ENCODE peak calls at places on chromosome 5, in five cellular contexts. Q is GM13976; W is A549; C is CD4-positive, alpha-beta T cell; H is stimulated activated CD8-positive, alpha-beta memory T cell treated with anti-CD3 and anti-CD28 coated beads, Interleukin-4, amount 100 ng/mL, for 1 hour. A is an unnamed sample.

GRCh38 chr5:143887901-143888648 is 76.1 kb downstream of the HMHB1 start:
- DNase-seq in C (no peak), W (no peak), H (no peak), Q (no peak), A (peak)

GRCh38 chr5:139651863-139652787 is 4.0 kb downstream of the CXXC5 start:
- DNase-seq in C (peak), H (no peak), W (peak), Q (peak), A (peak)

GRCh38 chr5:59893436-59894227 is at the start of gene PDE4D:
- DNase-seq in Q (peak), W (peak), H (no peak), C (no peak), A (no peak)

GRCh38 chr5:82325155-82325554 is 47.0 kb upstream of the RPS23 start:
- DNase-seq in W (no peak), C (no peak), H (no peak), Q (no peak), A (no peak)

GRCh38 chr5:61362796-61363364 is 30.8 kb downstream of the ZSWIM6 start:
- DNase-seq in Q (no peak), C (no peak), H (no peak), W (no peak), A (no peak)

GRCh38 chr5:104305602-104306001 is 743.0 kb upstream of the NUDT12 start:
- DNase-seq in W (no peak), C (no peak), Q (no peak), H (no peak), A (no peak)

GRCh38 chr5:151667083-151667482 is 19.6 kb downstream of the SPARC start:
- DNase-seq in W (no peak), Q (no peak), H (no peak), C (no peak), A (no peak)

GRCh38 chr5:144205141-144205551 is 34.5 kb downstream of the KCTD16 start:
- DNase-seq in C (no peak), Q (no peak), H (no peak), W (no peak), A (no peak)

GRCh38 chr5:115423541-115423940 is 121.0 kb downstream of the FEM1C start:
- DNase-seq in W (no peak), H (no peak), C (no peak), Q (no peak), A (no peak)

GRCh38 chr5:168460606-168461005 is 25.7 kb upstream of the RARS1 start:
- DNase-seq in C (no peak), Q (no peak), W (no peak), H (no peak), A (no peak)

GRCh38 chr5:101677961-101678360 is 618.1 kb downstream of the SLCO4C1 start:
- DNase-seq in H (no peak), C (no peak), W (no peak), Q (no peak), A (no peak)